ENCODE peak calls at places on chromosomes 16 and 17, in seven cellular contexts. One of them, this sample, is unnamed.

GRCh38 chr17:46765491-46765890 is 53.0 kb downstream of the WNT3 start:
- DNase-seq in naive thymus-derived CD4-positive, alpha-beta T cell: no peak
- DNase-seq in anterior cingulate cortex: no peak
- DNase-seq in IMR-90: no peak
- DNase-seq in cardiac muscle cell: no peak
- DNase-seq in naive thymus-derived CD8-positive, alpha-beta T cell: no peak
- DNase-seq in NCI-H2081: no peak
- DNase-seq in this sample: no peak

GRCh38 chr17:46960152-46960551 is 18.9 kb downstream of the RPRML start:
- DNase-seq in NCI-H2081: no peak
- DNase-seq in anterior cingulate cortex: no peak
- DNase-seq in naive thymus-derived CD4-positive, alpha-beta T cell: no peak
- DNase-seq in IMR-90: no peak
- DNase-seq in cardiac muscle cell: no peak
- DNase-seq in naive thymus-derived CD8-positive, alpha-beta T cell: no peak
- DNase-seq in this sample: no peak

GRCh38 chr17:36849871-36850348 is 87.4 kb upstream of the LHX1 start:
- DNase-seq in naive thymus-derived CD8-positive, alpha-beta T cell: no peak
- DNase-seq in anterior cingulate cortex: no peak
- DNase-seq in IMR-90: peak; percentile 63
- DNase-seq in naive thymus-derived CD4-positive, alpha-beta T cell: no peak
- DNase-seq in cardiac muscle cell: peak; percentile 72
- DNase-seq in NCI-H2081: no peak
- DNase-seq in this sample: no peak

GRCh38 chr16:30949655-30950515 is 1.0 kb downstream of the ORAI3 start:
- DNase-seq in NCI-H2081: no peak
- DNase-seq in cardiac muscle cell: peak; percentile 82
- DNase-seq in IMR-90: peak; percentile 80
- DNase-seq in naive thymus-derived CD4-positive, alpha-beta T cell: no peak
- DNase-seq in anterior cingulate cortex: no peak
- DNase-seq in naive thymus-derived CD8-positive, alpha-beta T cell: no peak
- DNase-seq in this sample: no peak

GRCh38 chr17:76925333-76925935 is 57.2 kb downstream of the MGAT5B start:
- DNase-seq in naive thymus-derived CD4-positive, alpha-beta T cell: no peak
- DNase-seq in anterior cingulate cortex: no peak
- DNase-seq in naive thymus-derived CD8-positive, alpha-beta T cell: no peak
- DNase-seq in cardiac muscle cell: no peak
- DNase-seq in NCI-H2081: no peak
- DNase-seq in IMR-90: no peak
- DNase-seq in this sample: no peak

GRCh38 chr16:15398618-15399316 is 3.2 kb downstream of the MPV17L start:
- DNase-seq in cardiac muscle cell: no peak
- DNase-seq in NCI-H2081: no peak
- DNase-seq in anterior cingulate cortex: no peak
- DNase-seq in naive thymus-derived CD8-positive, alpha-beta T cell: no peak
- DNase-seq in naive thymus-derived CD4-positive, alpha-beta T cell: no peak
- DNase-seq in IMR-90: no peak
- DNase-seq in this sample: no peak

GRCh38 chr17:76480676-76481075 is 13.3 kb downstream of the AANAT start:
- DNase-seq in naive thymus-derived CD4-positive, alpha-beta T cell: no peak
- DNase-seq in cardiac muscle cell: peak; percentile 22
- DNase-seq in IMR-90: no peak
- DNase-seq in naive thymus-derived CD8-positive, alpha-beta T cell: peak; percentile 41
- DNase-seq in NCI-H2081: no peak
- DNase-seq in anterior cingulate cortex: peak; percentile 21
- DNase-seq in this sample: no peak

GRCh38 chr17:19538095-19539039 is 4.7 kb downstream of the SLC47A1 start:
- DNase-seq in NCI-H2081: no peak
- DNase-seq in IMR-90: no peak
- DNase-seq in cardiac muscle cell: no peak
- DNase-seq in naive thymus-derived CD8-positive, alpha-beta T cell: no peak
- DNase-seq in naive thymus-derived CD4-positive, alpha-beta T cell: no peak
- DNase-seq in anterior cingulate cortex: no peak
- DNase-seq in this sample: no peak

GRCh38 chr16:69928856-69929400 is 22.2 kb upstream of the CLEC18A start:
- DNase-seq in anterior cingulate cortex: no peak
- DNase-seq in NCI-H2081: no peak
- DNase-seq in naive thymus-derived CD4-positive, alpha-beta T cell: no peak
- DNase-seq in cardiac muscle cell: no peak
- DNase-seq in IMR-90: no peak
- DNase-seq in naive thymus-derived CD8-positive, alpha-beta T cell: no peak
- DNase-seq in this sample: no peak

GRCh38 chr17:15350777-15351486 is 9.5 kb upstream of the TEKT3 start:
- DNase-seq in naive thymus-derived CD8-positive, alpha-beta T cell: no peak
- DNase-seq in NCI-H2081: no peak
- DNase-seq in anterior cingulate cortex: no peak
- DNase-seq in cardiac muscle cell: no peak
- DNase-seq in naive thymus-derived CD4-positive, alpha-beta T cell: no peak
- DNase-seq in IMR-90: no peak
- DNase-seq in this sample: no peak

GRCh38 chr17:72030067-72030899 is 90.5 kb upstream of the SOX9 start:
- DNase-seq in naive thymus-derived CD8-positive, alpha-beta T cell: peak; percentile 2
- DNase-seq in NCI-H2081: no peak
- DNase-seq in naive thymus-derived CD4-positive, alpha-beta T cell: no peak
- DNase-seq in IMR-90: peak; percentile 61
- DNase-seq in anterior cingulate cortex: no peak
- DNase-seq in cardiac muscle cell: peak; percentile 80
- DNase-seq in this sample: peak; percentile 50

GRCh38 chr16:878071-878784 is 77.7 kb upstream of the GNG13 start:
- DNase-seq in naive thymus-derived CD4-positive, alpha-beta T cell: no peak
- DNase-seq in naive thymus-derived CD8-positive, alpha-beta T cell: no peak
- DNase-seq in anterior cingulate cortex: no peak
- DNase-seq in IMR-90: peak; percentile 35
- DNase-seq in cardiac muscle cell: no peak
- DNase-seq in NCI-H2081: no peak
- DNase-seq in this sample: no peak

GRCh38 chr17:57121308-57122042 is 36.4 kb downstream of the AKAP1 start:
- DNase-seq in naive thymus-derived CD4-positive, alpha-beta T cell: no peak
- DNase-seq in cardiac muscle cell: peak; percentile 56
- DNase-seq in anterior cingulate cortex: peak; percentile 27
- DNase-seq in NCI-H2081: peak; percentile 47
- DNase-seq in naive thymus-derived CD8-positive, alpha-beta T cell: no peak
- DNase-seq in IMR-90: peak; percentile 36
- DNase-seq in this sample: no peak

GRCh38 chr16:4918790-4919210 is 18.1 kb downstream of the PPL start:
- DNase-seq in naive thymus-derived CD4-positive, alpha-beta T cell: no peak
- DNase-seq in naive thymus-derived CD8-positive, alpha-beta T cell: no peak
- DNase-seq in cardiac muscle cell: no peak
- DNase-seq in IMR-90: no peak
- DNase-seq in NCI-H2081: no peak
- DNase-seq in anterior cingulate cortex: no peak
- DNase-seq in this sample: no peak

GRCh38 chr16:50641818-50642187 is 39.3 kb downstream of the SNX20 start:
- DNase-seq in cardiac muscle cell: no peak
- DNase-seq in naive thymus-derived CD8-positive, alpha-beta T cell: no peak
- DNase-seq in IMR-90: no peak
- DNase-seq in naive thymus-derived CD4-positive, alpha-beta T cell: no peak
- DNase-seq in anterior cingulate cortex: no peak
- DNase-seq in NCI-H2081: no peak
- DNase-seq in this sample: no peak

GRCh38 chr17:3475812-3476686 is at the start of gene ASPA:
- DNase-seq in anterior cingulate cortex: no peak
- DNase-seq in IMR-90: peak; percentile 3
- DNase-seq in naive thymus-derived CD4-positive, alpha-beta T cell: no peak
- DNase-seq in cardiac muscle cell: no peak
- DNase-seq in naive thymus-derived CD8-positive, alpha-beta T cell: no peak
- DNase-seq in NCI-H2081: no peak
- DNase-seq in this sample: no peak

GRCh38 chr17:59859444-59860025 is 33.2 kb downstream of the TUBD1 start:
- DNase-seq in cardiac muscle cell: peak; percentile 80
- DNase-seq in IMR-90: peak; percentile 78
- DNase-seq in naive thymus-derived CD8-positive, alpha-beta T cell: no peak
- DNase-seq in anterior cingulate cortex: no peak
- DNase-seq in NCI-H2081: peak; percentile 30
- DNase-seq in naive thymus-derived CD4-positive, alpha-beta T cell: no peak
- DNase-seq in this sample: no peak

GRCh38 chr17:30309591-30309990 is 17.8 kb upstream of the BLMH start:
- DNase-seq in cardiac muscle cell: peak; percentile 21
- DNase-seq in NCI-H2081: no peak
- DNase-seq in naive thymus-derived CD8-positive, alpha-beta T cell: no peak
- DNase-seq in IMR-90: no peak
- DNase-seq in naive thymus-derived CD4-positive, alpha-beta T cell: no peak
- DNase-seq in anterior cingulate cortex: no peak
- DNase-seq in this sample: no peak

GRCh38 chr16:52117171-52117570 is 429.8 kb downstream of the TOX3 start:
- DNase-seq in naive thymus-derived CD8-positive, alpha-beta T cell: no peak
- DNase-seq in NCI-H2081: no peak
- DNase-seq in naive thymus-derived CD4-positive, alpha-beta T cell: no peak
- DNase-seq in IMR-90: no peak
- DNase-seq in cardiac muscle cell: no peak
- DNase-seq in anterior cingulate cortex: no peak
- DNase-seq in this sample: no peak

GRCh38 chr17:18110636-18111145 is 2.1 kb downstream of the MYO15A start:
- DNase-seq in cardiac muscle cell: no peak
- DNase-seq in naive thymus-derived CD8-positive, alpha-beta T cell: no peak
- DNase-seq in NCI-H2081: no peak
- DNase-seq in IMR-90: no peak
- DNase-seq in anterior cingulate cortex: no peak
- DNase-seq in naive thymus-derived CD4-positive, alpha-beta T cell: no peak
- DNase-seq in this sample: no peak

GRCh38 chr17:41811549-41812175 is at the start of gene P3H4:
- DNase-seq in IMR-90: peak; percentile 80
- DNase-seq in cardiac muscle cell: peak; percentile 83
- DNase-seq in NCI-H2081: peak; percentile 73
- DNase-seq in naive thymus-derived CD4-positive, alpha-beta T cell: peak; percentile 70
- DNase-seq in anterior cingulate cortex: peak; percentile 57
- DNase-seq in naive thymus-derived CD8-positive, alpha-beta T cell: peak; percentile 68
- DNase-seq in this sample: peak; percentile 23

GRCh38 chr16:47028767-47029377 is 55.4 kb upstream of the DNAJA2 start:
- DNase-seq in naive thymus-derived CD4-positive, alpha-beta T cell: no peak
- DNase-seq in IMR-90: no peak
- DNase-seq in NCI-H2081: no peak
- DNase-seq in anterior cingulate cortex: no peak
- DNase-seq in cardiac muscle cell: no peak
- DNase-seq in naive thymus-derived CD8-positive, alpha-beta T cell: no peak
- DNase-seq in this sample: no peak

GRCh38 chr17:10336393-10336792 is 36.4 kb downstream of the MYH13 start:
- DNase-seq in cardiac muscle cell: no peak
- DNase-seq in anterior cingulate cortex: no peak
- DNase-seq in naive thymus-derived CD8-positive, alpha-beta T cell: no peak
- DNase-seq in IMR-90: no peak
- DNase-seq in NCI-H2081: no peak
- DNase-seq in naive thymus-derived CD4-positive, alpha-beta T cell: no peak
- DNase-seq in this sample: no peak

GRCh38 chr17:17750881-17751280 is 69.6 kb downstream of the RAI1 start:
- DNase-seq in cardiac muscle cell: no peak
- DNase-seq in anterior cingulate cortex: no peak
- DNase-seq in IMR-90: no peak
- DNase-seq in naive thymus-derived CD8-positive, alpha-beta T cell: peak; percentile 61
- DNase-seq in NCI-H2081: no peak
- DNase-seq in naive thymus-derived CD4-positive, alpha-beta T cell: no peak
- DNase-seq in this sample: no peak

GRCh38 chr16:23975293-23975692 is 139.5 kb downstream of the PRKCB start:
- DNase-seq in NCI-H2081: no peak
- DNase-seq in cardiac muscle cell: no peak
- DNase-seq in naive thymus-derived CD8-positive, alpha-beta T cell: no peak
- DNase-seq in anterior cingulate cortex: no peak
- DNase-seq in naive thymus-derived CD4-positive, alpha-beta T cell: no peak
- DNase-seq in IMR-90: no peak
- DNase-seq in this sample: no peak

GRCh38 chr17:73616873-73617430 is 27.3 kb downstream of the SDK2 start:
- DNase-seq in naive thymus-derived CD8-positive, alpha-beta T cell: no peak
- DNase-seq in naive thymus-derived CD4-positive, alpha-beta T cell: no peak
- DNase-seq in cardiac muscle cell: no peak
- DNase-seq in IMR-90: no peak
- DNase-seq in NCI-H2081: no peak
- DNase-seq in anterior cingulate cortex: no peak
- DNase-seq in this sample: no peak

GRCh38 chr17:52235416-52235960 is 77.0 kb upstream of the CA10 start:
- DNase-seq in NCI-H2081: no peak
- DNase-seq in IMR-90: no peak
- DNase-seq in anterior cingulate cortex: peak; percentile 37
- DNase-seq in naive thymus-derived CD4-positive, alpha-beta T cell: no peak
- DNase-seq in naive thymus-derived CD8-positive, alpha-beta T cell: no peak
- DNase-seq in cardiac muscle cell: no peak
- DNase-seq in this sample: no peak

GRCh38 chr16:58854392-58854791 is 120.3 kb upstream of the GOT2 start:
- DNase-seq in cardiac muscle cell: no peak
- DNase-seq in naive thymus-derived CD8-positive, alpha-beta T cell: no peak
- DNase-seq in NCI-H2081: no peak
- DNase-seq in IMR-90: no peak
- DNase-seq in anterior cingulate cortex: no peak
- DNase-seq in naive thymus-derived CD4-positive, alpha-beta T cell: no peak
- DNase-seq in this sample: no peak

GRCh38 chr16:6362321-6362720 is 970.3 kb upstream of the RBFOX1 start:
- DNase-seq in cardiac muscle cell: no peak
- DNase-seq in naive thymus-derived CD4-positive, alpha-beta T cell: no peak
- DNase-seq in NCI-H2081: no peak
- DNase-seq in anterior cingulate cortex: no peak
- DNase-seq in naive thymus-derived CD8-positive, alpha-beta T cell: no peak
- DNase-seq in IMR-90: no peak
- DNase-seq in this sample: no peak

GRCh38 chr16:8469102-8469778 is 121.1 kb downstream of the TMEM114 start:
- DNase-seq in cardiac muscle cell: no peak
- DNase-seq in IMR-90: no peak
- DNase-seq in naive thymus-derived CD8-positive, alpha-beta T cell: no peak
- DNase-seq in NCI-H2081: no peak
- DNase-seq in naive thymus-derived CD4-positive, alpha-beta T cell: no peak
- DNase-seq in anterior cingulate cortex: no peak
- DNase-seq in this sample: no peak

GRCh38 chr17:67221062-67221998 is 23.7 kb downstream of the HELZ start:
- DNase-seq in cardiac muscle cell: peak; percentile 67
- DNase-seq in naive thymus-derived CD8-positive, alpha-beta T cell: peak; percentile 24
- DNase-seq in IMR-90: peak; percentile 33
- DNase-seq in naive thymus-derived CD4-positive, alpha-beta T cell: peak; percentile 12
- DNase-seq in anterior cingulate cortex: no peak
- DNase-seq in NCI-H2081: peak; percentile 15
- DNase-seq in this sample: no peak

GRCh38 chr17:72574675-72575510 is 454.1 kb downstream of the SOX9 start:
- DNase-seq in NCI-H2081: no peak
- DNase-seq in naive thymus-derived CD4-positive, alpha-beta T cell: no peak
- DNase-seq in IMR-90: no peak
- DNase-seq in cardiac muscle cell: no peak
- DNase-seq in anterior cingulate cortex: no peak
- DNase-seq in naive thymus-derived CD8-positive, alpha-beta T cell: no peak
- DNase-seq in this sample: no peak

GRCh38 chr16:2296662-2297505 is 29.0 kb upstream of the RNPS1 start:
- DNase-seq in naive thymus-derived CD4-positive, alpha-beta T cell: no peak
- DNase-seq in cardiac muscle cell: peak; percentile 40
- DNase-seq in anterior cingulate cortex: no peak
- DNase-seq in IMR-90: no peak
- DNase-seq in naive thymus-derived CD8-positive, alpha-beta T cell: no peak
- DNase-seq in NCI-H2081: no peak
- DNase-seq in this sample: no peak

GRCh38 chr17:32876414-32877163 is at the start of gene MYO1D:
- DNase-seq in NCI-H2081: peak; percentile 14
- DNase-seq in cardiac muscle cell: no peak
- DNase-seq in IMR-90: no peak
- DNase-seq in naive thymus-derived CD4-positive, alpha-beta T cell: peak; percentile 36
- DNase-seq in naive thymus-derived CD8-positive, alpha-beta T cell: peak; percentile 25
- DNase-seq in anterior cingulate cortex: no peak
- DNase-seq in this sample: no peak

GRCh38 chr17:45277992-45278391 is 16.1 kb upstream of the SPATA32 start:
- DNase-seq in NCI-H2081: no peak
- DNase-seq in cardiac muscle cell: peak; percentile 87
- DNase-seq in anterior cingulate cortex: no peak
- DNase-seq in IMR-90: peak; percentile 23
- DNase-seq in naive thymus-derived CD8-positive, alpha-beta T cell: no peak
- DNase-seq in naive thymus-derived CD4-positive, alpha-beta T cell: no peak
- DNase-seq in this sample: no peak